ENCODE peak calls at places on chromosome 4, in six cellular contexts. F is sigmoid colon; P is left ventricle myocardium inferior; I is endodermal cell; M is left lung; L is naive thymus-derived CD4-positive, alpha-beta T cell. G is an unnamed sample. For H3K4me1, the result is how much of the 10 kb centered on the place peaks cover.

GRCh38 chr4:113080050-113080449 is 30.6 kb downstream of the ANK2 start:
- DNase-seq in I (peak), L (no peak), M (peak), F (no peak), P (no peak), G (no peak)

GRCh38 chr4:69910016-69910782 is 20.7 kb upstream of the CSN1S1 start:
- DNase-seq in L (no peak), P (no peak), F (no peak), I (no peak), M (no peak), G (no peak)

GRCh38 chr4:188297873-188298272 is 158.6 kb downstream of the TRIML1 start:
- DNase-seq in L (no peak), F (no peak), P (no peak), M (no peak), I (no peak), G (no peak)

GRCh38 chr4:3630136-3630933 is 98.1 kb upstream of the LRPAP1 start:
- DNase-seq in P (no peak), L (no peak), M (peak), I (peak), F (no peak), G (no peak)

GRCh38 chr4:176186721-176187395 is 8.5 kb downstream of the SPATA4 start:
- DNase-seq in P (no peak), L (no peak), F (no peak), M (no peak), I (no peak), G (no peak)

GRCh38 chr4:54539500-54540029 is 118.2 kb upstream of the KIT start:
- DNase-seq in F (no peak), P (peak), L (no peak), I (peak), M (peak), G (peak)

GRCh38 chr4:107098403-107098802 is 62.3 kb upstream of the DKK2 start:
- DNase-seq in F (no peak), P (no peak), M (no peak), I (peak), L (no peak), G (peak)

GRCh38 chr4:153465922-153466636 is at the start of gene TMEM131L:
- DNase-seq in I (peak), F (peak), L (peak), M (peak), P (peak), G (peak)

GRCh38 chr4:48315728-48316630 is 25.4 kb upstream of the SLAIN2 start:
- DNase-seq in L (peak), I (peak), P (no peak), F (no peak), M (no peak), G (no peak)

DNA sequence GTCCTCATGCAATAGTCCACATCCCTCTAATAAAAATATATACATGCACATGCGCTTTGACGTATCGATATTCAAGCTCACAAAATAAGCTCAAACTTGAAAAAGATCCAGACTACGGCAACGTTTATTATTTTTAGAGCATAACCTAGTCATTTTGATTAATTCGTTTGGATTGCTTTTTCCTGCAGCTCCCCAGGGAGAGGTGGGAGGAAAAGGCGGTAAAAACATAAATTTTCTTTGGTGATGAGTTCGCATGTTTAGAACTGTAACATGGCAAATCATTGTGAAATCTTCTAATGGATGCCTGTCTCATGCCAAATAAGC is 279.1 kb upstream of the KLF3 start:
- DNase-seq in F (no peak), L (no peak), I (no peak), M (no peak), P (no peak), G (no peak)
- H3K27ac ChIP-seq in F (peak), L (no peak), I (no peak), M (no peak), P (no peak), G (no peak)

GRCh38 chr4:150126201-150126879 is 48.1 kb downstream of the DCLK2 start:
- DNase-seq in L (no peak), F (no peak), I (no peak), M (no peak), P (no peak), G (no peak)
- H3K4me1 ChIP-seq in L (under half), F (under half), I (under half), M (under half), P (under half), G (under half)

GRCh38 chr4:158181906-158182305 is 9.1 kb upstream of the GASK1B start:
- DNase-seq in F (no peak), M (no peak), P (no peak), I (no peak), L (no peak), G (no peak)

GRCh38 chr4:158179465-158179864 is 6.6 kb upstream of the GASK1B start:
- DNase-seq in F (no peak), M (no peak), L (no peak), P (no peak), I (no peak), G (no peak)

GRCh38 chr4:158186815-158187214 is 14.0 kb upstream of the GASK1B start:
- DNase-seq in M (no peak), I (no peak), L (no peak), F (no peak), P (no peak), G (no peak)

GRCh38 chr4:158176776-158177175 is 4.0 kb upstream of the GASK1B start:
- DNase-seq in I (no peak), F (no peak), P (no peak), L (no peak), M (no peak), G (no peak)

GRCh38 chr4:158182736-158183135 is 9.9 kb upstream of the GASK1B start:
- DNase-seq in P (no peak), M (peak), I (no peak), F (no peak), L (no peak), G (no peak)
- H3K4me3 ChIP-seq in P (no peak), M (no peak), I (no peak), F (no peak), L (no peak), G (peak)

GRCh38 chr4:76292730-76293129 is 13.8 kb upstream of the STBD1 start:
- DNase-seq in I (no peak), P (no peak), F (no peak), L (no peak), M (no peak), G (no peak)
- H3K27ac ChIP-seq in I (no peak), P (no peak), F (no peak), L (no peak), M (peak), G (no peak)

DNA sequence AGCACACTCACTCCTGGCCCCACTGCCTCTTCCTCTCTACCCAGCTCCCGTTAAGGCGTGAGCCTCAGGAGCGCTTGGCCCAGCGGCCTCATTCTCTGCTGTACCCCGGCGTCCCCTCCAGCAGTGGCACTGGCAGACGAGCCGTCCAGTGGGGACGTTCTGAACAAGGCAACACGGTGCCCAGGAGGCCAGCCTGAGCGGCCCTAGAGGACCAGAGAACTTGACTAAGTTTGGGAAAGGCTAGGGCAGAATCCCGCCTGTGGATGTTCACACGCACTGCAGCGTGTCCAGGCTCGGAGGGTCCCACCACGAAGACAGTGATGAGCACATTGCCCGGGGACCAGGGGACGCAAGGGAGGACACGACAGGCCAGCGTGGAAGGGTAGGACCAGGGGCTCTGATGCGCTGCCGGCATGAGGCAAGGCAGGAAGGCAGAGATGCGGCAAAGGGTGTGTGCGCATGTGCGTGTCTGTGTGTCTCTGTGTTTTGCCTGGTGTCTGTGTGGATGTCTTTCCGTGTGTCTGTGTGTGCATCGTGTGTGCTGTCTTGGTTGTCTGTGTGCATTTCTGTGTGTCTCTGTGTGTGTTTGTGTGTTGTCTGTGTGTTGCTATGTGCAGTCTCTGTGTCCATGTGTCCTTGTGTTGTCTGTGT is 89.4 kb downstream of the ABLIM2 start:
- DNase-seq in M (peak), F (no peak), L (no peak), I (peak), P (no peak), G (no peak)
- H3K4me1 ChIP-seq in M (under half), F (under half), L (under half), I (under half), P (under half), G (half or more)

GRCh38 chr4:42488554-42488953 is 91.3 kb downstream of the SHISA3 start:
- DNase-seq in F (no peak), I (no peak), L (no peak), M (no peak), P (no peak), G (no peak)
- H3K4me3 ChIP-seq in F (no peak), I (no peak), L (no peak), M (no peak), P (no peak), G (no peak)

GRCh38 chr4:185542626-185543336 is 7.5 kb upstream of the PDLIM3 start:
- DNase-seq in F (peak), P (peak), L (no peak), M (no peak), I (no peak), G (peak)
- H3K27ac ChIP-seq in F (peak), P (peak), L (no peak), M (no peak), I (no peak), G (peak)

DNA sequence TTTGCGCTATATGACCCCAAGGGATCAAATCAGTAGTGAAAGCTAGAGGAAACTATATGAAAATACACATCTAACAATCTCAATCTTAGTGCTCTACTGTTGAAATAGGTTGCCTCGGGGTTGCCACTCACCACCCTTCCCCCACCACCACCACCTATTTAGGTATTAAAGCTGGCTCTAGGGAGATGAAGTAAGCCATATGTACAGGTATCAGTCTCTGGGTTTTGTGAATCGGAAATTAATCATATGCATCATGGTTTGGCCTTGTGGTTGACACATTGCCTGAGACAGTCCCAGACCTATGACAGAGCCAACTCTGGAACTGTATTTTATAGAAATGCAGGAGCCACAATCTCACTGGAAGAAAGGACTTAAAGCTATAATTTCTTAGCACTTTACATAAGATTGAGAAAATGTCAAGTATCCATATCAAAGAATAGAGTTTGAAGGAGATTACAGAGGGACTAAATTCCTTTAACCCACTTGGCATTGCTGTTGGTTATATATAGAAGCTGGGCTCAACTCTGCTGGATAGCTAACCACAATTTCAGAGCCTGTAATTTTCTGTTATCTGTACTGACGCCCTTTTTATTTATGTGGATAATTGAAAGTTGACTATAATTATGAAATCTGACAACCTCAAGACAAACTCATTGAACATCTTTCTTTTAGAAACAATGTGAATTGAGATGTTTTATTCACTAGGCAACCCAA is 26.7 kb upstream of the BMP2K start:
- DNase-seq in F (no peak), L (no peak), P (no peak), M (no peak), I (no peak), G (no peak)
- H3K4me1 ChIP-seq in F (under half), L (under half), P (under half), M (under half), I (under half), G (under half)